ENCODE peak calls at places on chromosome 1, in nine cellular contexts. B is fibroblast of mammary gland, N is thoracic aorta, G is transverse colon, O is kidney epithelial cell, U is Caco-2, P is BJ, H is fibroblast of pulmonary artery, T is mammary epithelial cell. X is an unnamed sample.

GRCh38 chr1:22808846-22809501 is 98.3 kb downstream of the EPHB2 start:
- DNase-seq in B (peak), N (no peak), G (no peak), O (no peak), U (no peak), P (peak), H (peak), T (no peak), X (peak)

GRCh38 chr1:43763497-43763973 is 56.2 kb downstream of the ST3GAL3 start:
- DNase-seq in B (peak), N (peak), G (peak), O (peak), U (peak), P (peak), H (peak), T (peak), X (peak)

GRCh38 chr1:167661527-167662436 is 31.8 kb downstream of the RCSD1 start:
- DNase-seq in B (peak), N (no peak), G (no peak), O (no peak), U (no peak), P (peak), H (peak), T (peak), X (peak)

GRCh38 chr1:153790996-153791855 is 16.0 kb downstream of the SLC27A3 start:
- DNase-seq in B (peak), N (no peak), G (peak), O (no peak), U (no peak), P (peak), H (peak), T (peak), X (peak)

GRCh38 chr1:164583196-164583595 is 24.2 kb downstream of the PBX1 start:
- DNase-seq in B (no peak), N (no peak), G (no peak), O (no peak), U (no peak), P (no peak), H (no peak), T (no peak), X (no peak)

GRCh38 chr1:186566140-186566850 is 105.4 kb upstream of the PDC start:
- DNase-seq in B (peak), N (no peak), G (no peak), O (no peak), U (no peak), P (no peak), H (peak), T (peak), X (no peak)

GRCh38 chr1:11501491-11501897 is 22.5 kb downstream of the DISP3 start:
- DNase-seq in B (peak), N (no peak), G (no peak), O (no peak), U (no peak), P (no peak), H (no peak), T (no peak), X (no peak)

GRCh38 chr1:59107516-59107915 is 189.4 kb upstream of the FGGY start:
- DNase-seq in B (no peak), N (peak), G (no peak), O (no peak), U (no peak), P (no peak), H (no peak), T (peak), X (no peak)

GRCh38 chr1:64263335-64263734 is 59.9 kb downstream of the UBE2U start:
- DNase-seq in B (peak), N (no peak), G (no peak), O (no peak), U (no peak), P (no peak), H (peak), T (peak), X (no peak)

GRCh38 chr1:228303596-228303995 is 95.8 kb downstream of the OBSCN start:
- DNase-seq in B (no peak), N (no peak), G (no peak), O (no peak), U (no peak), P (no peak), H (no peak), T (no peak), X (no peak)

GRCh38 chr1:54115520-54115919 is 37.3 kb downstream of the CDCP2 start:
- DNase-seq in B (no peak), N (no peak), G (no peak), O (no peak), U (no peak), P (no peak), H (no peak), T (no peak), X (no peak)

GRCh38 chr1:76035053-76035452 is 39.5 kb upstream of the ST6GALNAC3 start:
- DNase-seq in B (peak), N (no peak), G (no peak), O (no peak), U (no peak), P (no peak), H (peak), T (no peak), X (no peak)

GRCh38 chr1:17286646-17287045 is 21.4 kb upstream of the PADI4 start:
- DNase-seq in B (no peak), N (no peak), G (no peak), O (no peak), U (no peak), P (no peak), H (no peak), T (no peak), X (no peak)

GRCh38 chr1:36514501-36514900 is 31.8 kb upstream of the CSF3R start:
- DNase-seq in B (no peak), N (no peak), G (no peak), O (no peak), U (no peak), P (no peak), H (no peak), T (no peak), X (no peak)
- H3K4me3 ChIP-seq in B (no peak), N (no peak), G (no peak), O (no peak), U (no peak), P (no peak), H (no peak), T (no peak), X (no peak)

GRCh38 chr1:204623365-204623893 is 62.1 kb downstream of the LRRN2 start:
- DNase-seq in B (peak), N (no peak), G (peak), O (peak), U (peak), P (no peak), H (peak), T (peak), X (no peak)

GRCh38 chr1:204624631-204625216 is 60.8 kb downstream of the LRRN2 start:
- DNase-seq in B (no peak), N (no peak), G (no peak), O (no peak), U (peak), P (no peak), H (no peak), T (no peak), X (no peak)

GRCh38 chr1:204621996-204622395 is 63.5 kb downstream of the LRRN2 start:
- DNase-seq in B (no peak), N (no peak), G (no peak), O (no peak), U (no peak), P (no peak), H (no peak), T (no peak), X (no peak)

GRCh38 chr1:204621391-204621790 is 64.1 kb downstream of the LRRN2 start:
- DNase-seq in B (no peak), N (no peak), G (no peak), O (no peak), U (no peak), P (no peak), H (no peak), T (no peak), X (no peak)

GRCh38 chr1:204623894-204624361 is 61.6 kb downstream of the LRRN2 start:
- DNase-seq in B (no peak), N (no peak), G (no peak), O (no peak), U (peak), P (no peak), H (no peak), T (no peak), X (no peak)
- TF ChIP-seq CTCF in B (peak), N (no peak), G (peak), O (peak), U (peak), P (peak), H (no peak), T (peak), X (peak)

DNA sequence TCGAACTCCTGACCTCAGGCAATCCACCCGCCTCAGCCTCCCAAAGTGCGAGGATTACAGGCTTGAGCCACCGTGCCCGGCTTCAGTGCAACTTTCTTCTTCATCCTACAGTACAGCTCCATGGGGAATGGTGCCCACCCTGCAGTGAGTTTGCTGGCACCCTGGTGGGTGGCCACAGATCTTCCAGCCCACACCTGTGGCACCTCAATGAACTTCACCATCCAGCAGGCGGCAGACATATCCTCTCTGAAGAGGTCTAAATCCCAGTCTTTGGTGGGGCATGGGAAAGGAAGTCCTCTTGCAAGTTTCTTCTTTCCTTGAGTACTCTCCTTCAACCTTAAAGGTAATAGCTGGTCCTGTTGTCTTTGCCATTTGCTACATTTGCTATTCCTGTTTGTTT is 18.1 kb upstream of the ZBTB8A start:
- DNase-seq in B (no peak), N (no peak), G (no peak), O (no peak), U (no peak), P (no peak), H (no peak), T (no peak), X (no peak)
- H3K4me3 ChIP-seq in B (no peak), N (no peak), G (no peak), O (no peak), U (no peak), P (no peak), H (no peak), T (no peak), X (no peak)

DNA sequence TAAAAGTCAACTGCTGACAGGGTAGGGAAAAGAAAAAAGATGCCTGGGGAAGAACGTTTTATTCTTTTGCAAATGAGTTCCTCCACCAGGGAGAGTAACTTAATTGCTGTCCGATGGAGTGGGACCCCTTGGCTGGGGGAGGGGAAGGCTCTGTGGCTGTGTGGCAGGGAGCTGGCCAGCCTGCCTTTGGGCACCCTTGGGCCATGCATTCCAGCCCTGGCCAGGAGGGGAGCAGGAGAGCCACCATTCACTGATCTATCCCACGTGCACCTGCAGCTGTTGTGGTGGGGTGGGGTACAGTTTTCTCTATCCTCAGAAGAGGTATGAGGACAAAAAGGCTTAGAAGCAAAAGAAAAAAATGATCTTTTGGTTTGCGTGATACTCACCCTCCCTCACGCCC is 116.9 kb downstream of the KCNK1 start:
- DNase-seq in B (no peak), N (no peak), G (no peak), O (no peak), U (peak), P (no peak), H (no peak), T (no peak), X (no peak)
- TF ChIP-seq CTCF in B (no peak), N (no peak), G (no peak), O (peak), U (no peak), P (no peak), H (no peak), T (peak), X (no peak)

DNA sequence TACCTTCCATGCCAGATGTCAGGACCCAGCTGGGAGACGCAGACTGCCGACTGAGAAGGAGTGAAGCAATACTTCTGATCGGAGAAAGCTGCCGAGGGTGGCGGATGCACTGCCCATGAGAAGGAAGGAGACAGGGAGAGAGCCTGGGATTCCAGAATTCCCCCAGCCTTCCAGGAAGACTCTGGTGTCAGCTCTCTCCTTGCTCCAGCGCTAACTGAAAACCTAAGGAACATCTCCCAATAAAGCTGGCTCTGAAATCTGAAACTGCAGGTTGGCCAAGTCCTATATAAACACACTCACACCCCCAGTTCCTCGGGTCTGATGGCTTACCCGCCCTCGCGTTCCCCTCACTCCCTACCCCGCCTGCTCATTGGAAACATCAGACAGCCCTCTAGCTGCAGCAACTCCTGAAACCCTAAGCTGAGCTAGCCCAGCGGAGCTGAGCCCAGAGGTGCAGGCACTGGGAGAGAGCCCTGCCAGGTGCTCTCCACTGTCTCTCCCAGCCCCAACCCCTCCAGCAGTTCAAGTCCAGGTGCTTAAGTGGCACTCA is 52.3 kb downstream of the PLEKHA6 start:
- DNase-seq in B (peak), N (no peak), G (no peak), O (no peak), U (no peak), P (no peak), H (peak), T (no peak), X (no peak)
- H3K4me3 ChIP-seq in B (no peak), N (peak), G (no peak), O (no peak), U (no peak), P (peak), H (peak), T (no peak), X (peak)

GRCh38 chr1:248688527-248689298 is 13.9 kb downstream of the OR14I1 start:
- DNase-seq in B (no peak), N (no peak), G (no peak), O (no peak), U (no peak), P (no peak), H (no peak), T (no peak), X (no peak)
- TF ChIP-seq CTCF in B (no peak), N (no peak), G (no peak), O (no peak), U (no peak), P (no peak), H (no peak), T (no peak), X (no peak)

X was measured in AG09309.